ENCODE peak calls at places on chromosomes 12 and 14, in eight cellular contexts. Z, K, E, D, M, T, B and P are unnamed samples.

GRCh38 chr12:13196302-13196921 is at the start of gene EMP1:
- DNase-seq in E (peak), K (no peak), M (peak), B (peak), Z (peak), D (peak), T (peak), P (peak)

GRCh38 chr12:5318874-5319273 is 113.0 kb upstream of the NTF3 start:
- DNase-seq in Z (no peak), E (no peak), K (no peak), T (no peak), D (no peak), M (peak), B (no peak), P (peak)

GRCh38 chr12:3557136-3557697 is 66.2 kb downstream of the PRMT8 start:
- DNase-seq in Z (no peak), E (no peak), K (no peak), D (no peak), M (no peak), T (peak), B (no peak), P (no peak)

GRCh38 chr14:54001189-54001878 is 44.7 kb upstream of the BMP4 start:
- DNase-seq in Z (no peak), K (no peak), B (no peak), D (no peak), T (peak), M (no peak), E (no peak), P (no peak)

GRCh38 chr12:5201554-5202243 is 158.0 kb downstream of the KCNA5 start:
- DNase-seq in M (peak), B (no peak), Z (no peak), D (no peak), E (no peak), K (peak), T (peak), P (no peak)

GRCh38 chr12:12333980-12334709 is 15.9 kb downstream of the MANSC1 start:
- DNase-seq in K (peak), T (peak), D (peak), Z (peak), M (peak), B (no peak), E (peak), P (no peak)

GRCh38 chr12:55068416-55069010 is 48.7 kb downstream of the NEUROD4 start:
- DNase-seq in B (no peak), M (peak), K (peak), E (no peak), D (no peak), Z (peak), T (peak), P (peak)

GRCh38 chr12:21369141-21369980 is 3.3 kb upstream of the IAPP start:
- DNase-seq in E (no peak), D (no peak), Z (no peak), M (no peak), T (no peak), B (no peak), K (no peak), P (no peak)

GRCh38 chr14:36207500-36207899 is 31.0 kb upstream of the PTCSC3 start:
- DNase-seq in M (no peak), D (no peak), Z (no peak), B (no peak), K (no peak), T (peak), E (no peak), P (no peak)

GRCh38 chr12:104304261-104305004 is 894 bp downstream of the EID3 start:
- DNase-seq in K (no peak), E (no peak), D (no peak), T (no peak), B (no peak), M (no peak), Z (no peak), P (no peak)

GRCh38 chr12:116887897-116888296 is 6.7 kb upstream of the HRK start:
- DNase-seq in D (no peak), M (no peak), B (no peak), Z (no peak), T (no peak), K (no peak), E (no peak), P (no peak)

GRCh38 chr12:3698218-3698974 is 54.5 kb downstream of the CRACR2A start:
- DNase-seq in T (peak), D (no peak), K (peak), Z (no peak), B (peak), M (peak), E (no peak), P (no peak)

GRCh38 chr12:112977641-112978040 is 678 bp upstream of the OAS2 start:
- DNase-seq in D (no peak), Z (no peak), M (no peak), T (no peak), K (no peak), B (no peak), E (no peak), P (no peak)

GRCh38 chr12:53820503-53820902 is 68.7 kb upstream of the CISTR start:
- DNase-seq in E (no peak), Z (peak), M (no peak), T (no peak), D (no peak), B (no peak), K (no peak), P (no peak)

GRCh38 chr12:33437598-33437997 is 2.0 kb downstream of the SYT10 start:
- DNase-seq in Z (no peak), M (no peak), K (no peak), E (no peak), D (no peak), B (no peak), T (no peak), P (no peak)

GRCh38 chr12:33440477-33440876 is 858 bp upstream of the SYT10 start:
- DNase-seq in E (no peak), B (no peak), M (no peak), Z (no peak), D (no peak), T (no peak), K (no peak), P (no peak)

GRCh38 chr12:33439587-33440011 is at the start of gene SYT10:
- DNase-seq in E (no peak), T (peak), M (peak), K (no peak), Z (no peak), D (no peak), B (no peak), P (no peak)

GRCh38 chr12:33438025-33438772 is 1.4 kb downstream of the SYT10 start:
- DNase-seq in E (no peak), M (no peak), Z (no peak), K (no peak), D (no peak), B (no peak), T (peak), P (no peak)

DNA sequence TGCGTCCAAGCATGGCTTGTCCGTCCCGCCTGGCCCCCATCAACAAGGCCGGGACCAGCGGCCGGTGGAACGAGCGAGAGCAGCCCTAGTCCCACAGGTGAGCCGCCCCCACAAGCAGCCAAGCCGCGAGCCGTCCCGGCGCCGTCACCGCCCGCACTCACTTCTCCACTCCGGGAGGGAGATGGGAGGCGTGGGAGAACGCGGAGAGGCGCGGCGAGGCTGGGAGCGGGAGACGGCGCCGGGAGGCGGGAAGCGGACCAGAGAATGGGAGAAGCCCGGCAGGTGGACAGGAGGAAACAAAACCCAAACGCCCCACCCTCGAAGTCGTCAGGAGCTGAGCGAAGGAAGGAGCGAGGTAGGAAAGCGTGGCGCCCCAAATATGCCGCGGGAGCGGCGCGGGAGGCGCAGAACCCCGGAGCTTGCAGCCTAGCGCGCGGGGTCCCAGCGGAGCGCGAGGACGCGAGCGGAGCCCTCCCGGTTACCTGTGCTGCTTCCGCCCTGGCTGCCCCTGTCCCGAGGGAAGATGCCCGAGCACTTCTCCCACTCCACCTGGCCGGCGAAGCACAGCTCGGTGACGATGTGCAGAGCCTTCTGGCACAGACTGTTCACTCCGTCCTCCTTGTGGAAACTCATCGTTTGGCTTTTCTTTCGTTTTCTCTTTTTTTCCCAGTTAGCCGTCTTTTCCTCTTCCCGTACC is 581 bp downstream of the SYT10 start:
- DNase-seq in E (no peak), B (no peak), K (no peak), D (no peak), M (peak), Z (no peak), T (peak), P (no peak)
- H3K4me3 ChIP-seq in E (peak), B (peak), K (no peak), D (peak), M (peak), Z (peak), T (peak), P (peak)

GRCh38 chr14:100825691-100826331 is at the start of gene MEG3:
- DNase-seq in D (peak), T (no peak), Z (peak), K (peak), M (peak), E (peak), B (peak), P (no peak)

GRCh38 chr14:100827751-100828447 is 2.0 kb downstream of the MEG3 start:
- DNase-seq in M (peak), B (no peak), D (no peak), T (no peak), Z (no peak), K (peak), E (no peak), P (no peak)

GRCh38 chr14:100824946-100825690 is 800 bp upstream of the MEG3 start:
- DNase-seq in M (no peak), T (no peak), Z (no peak), K (no peak), D (no peak), E (no peak), B (no peak), P (no peak)

GRCh38 chr14:100827140-100827517 is 1.2 kb downstream of the MEG3 start:
- DNase-seq in K (peak), D (no peak), Z (no peak), B (no peak), M (no peak), E (no peak), T (no peak), P (no peak)

DNA sequence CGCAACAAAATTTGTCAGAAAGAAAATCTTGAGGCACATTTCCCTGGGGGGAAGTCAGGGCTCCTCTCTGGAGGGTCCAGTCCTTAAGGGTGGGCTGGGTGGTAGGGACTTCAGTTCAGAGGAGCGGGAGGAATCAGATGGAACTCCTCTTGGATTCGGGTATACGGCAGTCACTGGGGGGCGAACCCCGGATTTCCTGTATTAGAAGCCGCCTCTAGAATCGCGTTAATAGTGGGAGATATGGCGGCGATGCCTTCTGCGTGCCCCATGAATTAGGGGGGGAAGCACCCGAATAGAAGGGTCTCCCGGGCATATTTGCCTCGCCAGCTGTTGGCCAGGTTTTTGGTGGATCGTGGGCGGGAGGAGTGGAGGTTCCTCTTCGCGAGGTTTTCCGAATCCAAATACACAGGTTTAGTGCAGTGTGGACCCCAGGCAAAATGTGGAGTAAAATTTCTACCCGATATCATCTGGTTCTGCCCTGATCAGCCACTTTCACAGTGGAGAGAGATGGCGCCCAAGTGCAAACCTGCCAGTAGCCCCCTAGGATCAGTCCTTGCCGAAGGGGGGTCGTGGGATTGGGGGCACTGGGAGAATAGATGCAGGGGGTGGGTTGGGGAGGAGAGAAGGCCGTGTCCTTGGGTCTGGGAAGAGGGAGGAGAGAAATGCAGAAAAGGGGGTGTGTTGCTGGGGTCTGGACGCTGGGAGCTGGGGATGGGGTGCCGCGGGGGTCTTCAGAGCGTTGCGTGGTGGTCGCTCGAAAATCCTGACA is 637 bp downstream of the MEG3 start:
- DNase-seq in B (no peak), K (no peak), M (no peak), T (no peak), D (no peak), Z (no peak), E (no peak), P (no peak)
- TF ChIP-seq CTCF in B (no peak), K (no peak), M (no peak), T (no peak), D (no peak), Z (no peak), E (no peak), P (no peak)

DNA sequence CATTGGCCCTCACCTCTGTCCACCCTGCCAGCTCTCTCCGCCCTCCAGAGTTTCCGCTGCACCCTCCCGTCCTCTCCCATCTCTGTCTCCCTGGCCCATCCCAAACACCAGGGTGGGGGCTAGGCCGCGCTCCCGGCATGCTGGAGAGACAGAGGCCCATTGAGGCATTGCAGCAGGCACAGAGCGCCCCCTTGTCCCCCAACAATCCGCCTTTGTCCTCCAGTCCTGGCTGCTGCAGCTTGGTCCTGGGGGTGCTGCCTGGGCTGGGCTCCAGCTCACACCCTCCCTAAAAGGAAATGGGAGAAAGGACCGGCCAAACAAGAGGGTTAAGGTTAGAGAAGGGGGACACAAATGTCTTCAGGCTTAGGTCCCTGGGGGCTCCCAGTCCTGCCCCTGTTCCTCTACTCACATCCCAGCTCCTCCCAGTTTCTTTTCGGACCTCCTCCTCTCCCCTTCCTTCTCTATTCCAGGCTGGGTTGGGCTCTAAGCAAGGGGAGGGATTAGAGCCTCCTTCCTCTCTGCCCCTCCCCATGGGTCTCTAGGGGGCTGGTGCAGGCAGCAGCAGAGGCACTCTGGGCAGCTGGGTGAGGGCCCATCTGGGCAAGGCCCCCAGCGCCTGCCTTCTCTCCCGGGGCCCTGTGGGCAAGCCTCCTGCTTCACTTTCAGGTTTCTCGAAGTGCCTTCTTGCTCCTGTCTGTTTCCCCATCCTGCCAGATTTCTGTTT is at the start of gene CMTM5:
- DNase-seq in D (no peak), K (no peak), E (no peak), T (peak), Z (no peak), M (no peak), B (no peak), P (no peak)
- H3K4me3 ChIP-seq in D (no peak), K (no peak), E (peak), T (peak), Z (no peak), M (no peak), B (no peak), P (no peak)

GRCh38 chr14:105197274-105197673 is 16.2 kb upstream of the NUDT14 start:
- DNase-seq in E (no peak), D (no peak), M (no peak), Z (no peak), T (peak), K (no peak), B (no peak), P (no peak)

GRCh38 chr14:105200074-105200473 is 19.0 kb upstream of the NUDT14 start:
- DNase-seq in B (no peak), K (no peak), Z (no peak), M (no peak), E (no peak), T (no peak), D (no peak), P (no peak)

GRCh38 chr14:105200641-105201040 is 19.5 kb upstream of the NUDT14 start:
- DNase-seq in B (no peak), T (no peak), M (no peak), E (no peak), K (no peak), D (no peak), Z (no peak), P (no peak)

GRCh38 chr14:105199093-105199492 is 18.0 kb upstream of the NUDT14 start:
- DNase-seq in M (peak), Z (no peak), E (no peak), T (no peak), B (no peak), D (no peak), K (peak), P (no peak)

GRCh38 chr14:105198588-105198987 is 17.5 kb upstream of the NUDT14 start:
- DNase-seq in E (no peak), M (no peak), Z (peak), D (no peak), T (no peak), K (no peak), B (no peak), P (no peak)
- TF ChIP-seq CTCF in E (no peak), M (no peak), Z (no peak), D (no peak), T (peak), K (peak), B (no peak), P (no peak)

GRCh38 chr12:57736743-57737466 is 1.6 kb downstream of the AGAP2 start:
- DNase-seq in M (no peak), B (no peak), E (no peak), D (no peak), K (no peak), T (peak), Z (no peak), P (no peak)

GRCh38 chr12:57734586-57734985 is 4.0 kb downstream of the AGAP2 start:
- DNase-seq in D (no peak), T (no peak), M (no peak), E (no peak), Z (no peak), K (peak), B (no peak), P (no peak)

GRCh38 chr12:57733928-57734327 is 4.6 kb downstream of the AGAP2 start:
- DNase-seq in T (no peak), B (no peak), E (no peak), Z (no peak), D (no peak), M (no peak), K (no peak), P (no peak)

GRCh38 chr12:57735952-57736742 is 2.4 kb downstream of the AGAP2 start:
- DNase-seq in E (peak), T (peak), Z (no peak), B (no peak), D (no peak), K (peak), M (no peak), P (no peak)

GRCh38 chr12:57735198-57735855 is 3.2 kb downstream of the AGAP2 start:
- DNase-seq in Z (no peak), K (no peak), M (no peak), E (no peak), B (no peak), D (no peak), T (peak), P (no peak)
- H3K4me3 ChIP-seq in Z (peak), K (peak), M (no peak), E (no peak), B (no peak), D (peak), T (no peak), P (no peak)

GRCh38 chr12:106845910-106846309 is 71.4 kb downstream of the RIC8B start:
- DNase-seq in K (no peak), B (no peak), Z (no peak), E (no peak), M (no peak), D (no peak), T (no peak), P (no peak)

GRCh38 chr12:106851306-106851705 is 76.8 kb downstream of the RIC8B start:
- DNase-seq in Z (no peak), E (no peak), T (no peak), M (no peak), D (no peak), K (no peak), B (no peak), P (no peak)

GRCh38 chr12:106847861-106848260 is 73.4 kb downstream of the RIC8B start:
- DNase-seq in Z (no peak), M (no peak), D (no peak), T (no peak), B (no peak), K (no peak), E (no peak), P (no peak)
- TF ChIP-seq CTCF in Z (no peak), M (no peak), D (no peak), T (no peak), B (no peak), K (no peak), E (no peak), P (no peak)

DNA sequence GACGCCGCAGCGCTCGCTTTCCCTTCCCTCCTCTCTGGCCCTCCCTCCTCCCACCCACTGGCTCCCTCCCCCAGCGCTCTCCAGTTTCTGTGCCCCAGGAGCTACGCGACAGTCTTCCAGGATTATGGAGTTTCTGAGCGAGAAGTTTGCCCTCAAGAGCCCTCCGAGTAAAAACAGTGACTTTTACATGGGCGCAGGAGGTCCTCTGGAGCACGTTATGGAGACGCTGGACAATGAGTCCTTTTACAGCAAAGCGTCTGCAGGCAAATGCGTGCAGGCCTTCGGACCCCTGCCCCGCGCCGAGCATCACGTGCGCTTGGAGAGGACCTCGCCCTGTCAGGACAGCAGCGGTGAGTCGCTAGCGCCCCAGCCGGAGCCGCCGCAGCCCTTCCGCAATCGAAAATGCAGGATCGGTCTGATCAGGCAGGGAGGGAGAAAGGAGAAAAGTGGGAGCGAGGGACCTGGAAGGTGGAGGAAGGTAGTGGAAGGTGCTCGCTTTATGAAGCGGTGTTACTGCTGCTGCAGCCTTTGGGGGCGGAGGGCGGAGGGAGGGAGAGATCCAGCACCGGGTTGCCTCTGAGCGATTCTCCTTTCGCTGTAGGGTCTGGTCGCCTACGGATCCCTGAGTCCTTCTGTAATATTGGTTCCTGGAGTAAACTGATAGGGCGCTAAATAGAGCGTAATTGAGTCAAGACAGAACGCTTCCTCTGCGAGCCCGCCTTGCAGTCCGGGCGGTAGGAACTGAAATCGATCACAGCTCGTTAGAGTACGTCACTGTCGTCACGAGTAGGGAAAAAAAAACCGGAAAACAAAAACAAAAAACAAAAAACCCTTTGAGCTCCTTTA is at the start of gene ALX1:
- DNase-seq in K (peak), B (no peak), M (peak), Z (peak), E (peak), D (no peak), T (peak), P (no peak)
- H3K4me3 ChIP-seq in K (peak), B (peak), M (peak), Z (peak), E (peak), D (peak), T (peak), P (peak)

GRCh38 chr12:64181504-64182291 is 40.4 kb downstream of the KICS2 start:
- DNase-seq in E (peak), Z (peak), D (peak), T (peak), M (peak), K (peak), B (peak), P (peak)
- TF ChIP-seq CTCF in E (peak), Z (peak), D (peak), T (peak), M (peak), K (peak), B (peak), P (peak)